ENCODE peak calls at places on chromosome 17, in six cellular contexts. Y, Z, K, S, T and E are unnamed samples.
A peak's percentile ranks its signal among the peaks of the same experiment; 100 is the strongest.

GRCh38 chr17:31581022-31581483 is 189.6 kb downstream of the RAB11FIP4 start:
- DNase-seq in Y (peak; percentile 83), Z (peak; percentile 84), K (peak; percentile 85), S (no peak), T (no peak), E (no peak)

GRCh38 chr17:68103148-68103547 is 67.6 kb downstream of the KPNA2 start:
- DNase-seq in Y (no peak), Z (peak; percentile 28), K (no peak), S (no peak), T (no peak), E (no peak)

GRCh38 chr17:83174859-83175550 is 95.6 kb downstream of the METRNL start:
- DNase-seq in Y (no peak), Z (no peak), K (no peak), S (peak; percentile 35), T (no peak), E (no peak)

GRCh38 chr17:5364156-5364555 is 55.3 kb downstream of the NUP88 start:
- DNase-seq in Y (peak; percentile 67), Z (no peak), K (no peak), S (no peak), T (no peak), E (no peak)

GRCh38 chr17:77286641-77287431 is 146.1 kb downstream of the SEC14L1 start:
- DNase-seq in Y (peak; percentile 64), Z (peak; percentile 88), K (peak; percentile 99), S (no peak), T (no peak), E (no peak)

GRCh38 chr17:30476726-30477082 is 504 bp upstream of the GOSR1 start:
- DNase-seq in Y (peak; percentile 58), Z (no peak), K (no peak), S (peak; percentile 11), T (peak; percentile 58), E (no peak)

GRCh38 chr17:2867441-2868424 is 71.5 kb downstream of the RAP1GAP2 start:
- DNase-seq in Y (peak; percentile 92), Z (no peak), K (peak; percentile 62), S (no peak), T (peak; percentile 90), E (no peak)

GRCh38 chr17:6137716-6138502 is 67.7 kb downstream of the WSCD1 start:
- DNase-seq in Y (no peak), Z (no peak), K (no peak), S (no peak), T (no peak), E (peak; percentile 70)

GRCh38 chr17:13994050-13994449 is 75.3 kb upstream of the COX10 start:
- DNase-seq in Y (no peak), Z (no peak), K (no peak), S (no peak), T (no peak), E (no peak)

GRCh38 chr17:73278465-73279453 is 17.1 kb upstream of the CPSF4L start:
- DNase-seq in Y (peak; percentile 22), Z (peak; percentile 76), K (peak; percentile 27), S (no peak), T (no peak), E (no peak)

GRCh38 chr17:75846701-75847594 is 2.7 kb upstream of the UNC13D start:
- DNase-seq in Y (no peak), Z (no peak), K (no peak), S (no peak), T (no peak), E (no peak)

GRCh38 chr17:19876524-19877161 is 8.9 kb upstream of the ULK2 start:
- DNase-seq in Y (no peak), Z (no peak), K (no peak), S (no peak), T (no peak), E (no peak)

GRCh38 chr17:1077536-1078061 is 80.7 kb downstream of the TIMM22 start:
- DNase-seq in Y (no peak), Z (no peak), K (no peak), S (no peak), T (no peak), E (peak; percentile 84)

GRCh38 chr17:6187836-6188235 is 117.7 kb downstream of the WSCD1 start:
- DNase-seq in Y (no peak), Z (no peak), K (peak; percentile 72), S (no peak), T (no peak), E (no peak)

GRCh38 chr17:75130632-75131277 is 787 bp downstream of the NT5C start:
- DNase-seq in Y (peak; percentile 76), Z (peak; percentile 91), K (peak; percentile 73), S (peak; percentile 82), T (peak; percentile 91), E (no peak)

GRCh38 chr17:57963149-57963511 is 7.9 kb upstream of the CUEDC1 start:
- DNase-seq in Y (no peak), Z (no peak), K (no peak), S (no peak), T (no peak), E (no peak)

GRCh38 chr17:75271233-75271954 is 363 bp upstream of the MIF4GD start:
- DNase-seq in Y (peak; percentile 92), Z (peak; percentile 100), K (peak; percentile 90), S (peak; percentile 97), T (peak; percentile 84), E (peak; percentile 87)

GRCh38 chr17:40224707-40225092 is 5.6 kb downstream of the WIPF2 start:
- DNase-seq in Y (peak; percentile 90), Z (no peak), K (no peak), S (no peak), T (no peak), E (no peak)

GRCh38 chr17:75105269-75106080 is 4.3 kb upstream of the ARMC7 start:
- DNase-seq in Y (peak; percentile 63), Z (peak; percentile 91), K (peak; percentile 87), S (peak; percentile 77), T (peak; percentile 85), E (peak; percentile 59)

GRCh38 chr17:81954131-81955057 is 6.6 kb downstream of the NOTUM start:
- DNase-seq in Y (no peak), Z (no peak), K (no peak), S (no peak), T (no peak), E (no peak)

GRCh38 chr17:40032322-40033320 is 17.4 kb downstream of the CSF3 start:
- DNase-seq in Y (no peak), Z (no peak), K (no peak), S (no peak), T (no peak), E (no peak)

GRCh38 chr17:67322039-67322787 is 44.2 kb downstream of the PSMD12 start:
- DNase-seq in Y (no peak), Z (peak; percentile 40), K (no peak), S (no peak), T (peak; percentile 84), E (no peak)

GRCh38 chr17:45225964-45226530 is 4.4 kb downstream of the FMNL1 start:
- DNase-seq in Y (no peak), Z (no peak), K (no peak), S (peak; percentile 98), T (no peak), E (peak; percentile 96)

GRCh38 chr17:59829217-59830006 is 63.3 kb downstream of the TUBD1 start:
- DNase-seq in Y (peak; percentile 99), Z (peak; percentile 44), K (peak; percentile 100), S (peak; percentile 94), T (no peak), E (peak; percentile 88)

GRCh38 chr17:521168-521525 is 168.5 kb upstream of the RPH3AL start:
- DNase-seq in Y (no peak), Z (no peak), K (no peak), S (no peak), T (no peak), E (no peak)

GRCh38 chr17:82596316-82596715 is 51.9 kb downstream of the WDR45B start:
- DNase-seq in Y (no peak), Z (peak; percentile 30), K (no peak), S (no peak), T (no peak), E (no peak)

GRCh38 chr17:75131278-75132017 is at the start of gene NT5C:
- DNase-seq in Y (peak; percentile 93), Z (peak; percentile 97), K (peak; percentile 76), S (peak; percentile 95), T (peak; percentile 96), E (peak; percentile 85)

GRCh38 chr17:60110586-60110985 is 31.9 kb upstream of the HEATR6 start:
- DNase-seq in Y (no peak), Z (no peak), K (no peak), S (no peak), T (no peak), E (no peak)

GRCh38 chr17:77346765-77347164 is 206.0 kb downstream of the SEC14L1 start:
- DNase-seq in Y (no peak), Z (no peak), K (no peak), S (no peak), T (no peak), E (no peak)

GRCh38 chr17:57892820-57893595 is 43.2 kb upstream of the MRPS23 start:
- DNase-seq in Y (peak; percentile 100), Z (no peak), K (peak; percentile 98), S (no peak), T (peak; percentile 58), E (no peak)

GRCh38 chr17:42676424-42677011 is at the start of gene PLEKHH3:
- DNase-seq in Y (no peak), Z (no peak), K (no peak), S (peak; percentile 59), T (peak; percentile 66), E (peak; percentile 9)

GRCh38 chr17:68824707-68825106 is 130.5 kb downstream of the ABCA8 start:
- DNase-seq in Y (no peak), Z (no peak), K (no peak), S (no peak), T (no peak), E (no peak)

GRCh38 chr17:42660692-42661345 is 1.7 kb downstream of the TUBG2 start:
- DNase-seq in Y (peak; percentile 89), Z (no peak), K (peak; percentile 77), S (no peak), T (no peak), E (no peak)

GRCh38 chr17:55037828-55038227 is 69.3 kb downstream of the STXBP4 start:
- DNase-seq in Y (no peak), Z (no peak), K (no peak), S (no peak), T (no peak), E (peak; percentile 80)

GRCh38 chr17:35786941-35787432 is 8.5 kb downstream of the MMP28 start:
- DNase-seq in Y (peak; percentile 35), Z (peak; percentile 86), K (peak; percentile 41), S (no peak), T (no peak), E (no peak)
- TF ChIP-seq EZH2phosphoT487 in Y (no peak), Z (no peak), K (no peak), S (no peak), T (no peak), E (no peak)

GRCh38 chr17:44222112-44222869 is 2.8 kb upstream of the UBTF start:
- DNase-seq in Y (peak; percentile 89), Z (peak; percentile 87), K (peak; percentile 83), S (peak; percentile 64), T (peak; percentile 86), E (peak; percentile 50)
- H3K9me2 ChIP-seq in Y (no peaks in the 10 kb centered on the region), Z (no peaks in the 10 kb centered on the region), K (no peaks in the 10 kb centered on the region), S (no peaks in the 10 kb centered on the region), T (no peaks in the 10 kb centered on the region), E (no peaks in the 10 kb centered on the region)

GRCh38 chr17:80846932-80847331 is 144.7 kb upstream of the CHMP6 start:
- DNase-seq in Y (no peak), Z (no peak), K (no peak), S (no peak), T (no peak), E (no peak)
- TF ChIP-seq EZH2phosphoT487 in Y (no peak), Z (no peak), K (no peak), S (no peak), T (no peak), E (no peak)

GRCh38 chr17:65609303-65609702 is 47.9 kb upstream of the AXIN2 start:
- DNase-seq in Y (no peak), Z (no peak), K (no peak), S (no peak), T (no peak), E (no peak)
- H3K9me2 ChIP-seq in Y (no peaks in the 10 kb centered on the region), Z (no peaks in the 10 kb centered on the region), K (no peaks in the 10 kb centered on the region), S (no peaks in the 10 kb centered on the region), T (peaks cover 11% of the 10 kb centered on the region), E (no peaks in the 10 kb centered on the region)